ENCODE peak calls at places on chromosomes 1 and 21, in ten cellular contexts. Y is psoas muscle; J is suprapubic skin; N is transverse colon; C is CD8-positive, alpha-beta T cell; U is tibial nerve; L is heart right ventricle; O is aorta; H is small intestine; G is heart left ventricle. F is an unnamed sample. For H3K4me1, the result is how much of the 10 kb centered on the place peaks cover.

GRCh38 chr1:11790880-11791715 is 14.7 kb downstream of the MTHFR start:
- DNase-seq in Y (peak), J (peak), N (peak), C (no peak), U (peak), L (peak), O (peak), H (peak), G (peak), F (no peak)

GRCh38 chr1:167601442-167602380 is 28.3 kb upstream of the RCSD1 start:
- DNase-seq in Y (peak), J (peak), N (peak), C (no peak), U (peak), L (peak), O (no peak), H (peak), G (peak), F (no peak)

GRCh38 chr1:7954683-7955082 is 6.8 kb upstream of the PARK7 start:
- DNase-seq in Y (no peak), J (no peak), N (no peak), C (no peak), U (no peak), L (no peak), O (no peak), H (no peak), G (no peak), F (no peak)

GRCh38 chr1:69913967-69914366 is 291.4 kb downstream of the LRRC40 start:
- DNase-seq in Y (no peak), J (no peak), N (no peak), C (no peak), U (no peak), L (peak), O (no peak), H (no peak), G (no peak), F (no peak)

GRCh38 chr1:15155760-15156743 is 2.5 kb downstream of the TMEM51 start:
- DNase-seq in Y (no peak), J (no peak), N (no peak), C (no peak), U (no peak), L (no peak), O (no peak), H (no peak), G (no peak), F (no peak)

GRCh38 chr1:74324684-74325448 is 89.7 kb downstream of the TNNI3K start:
- DNase-seq in Y (no peak), J (no peak), N (no peak), C (no peak), U (no peak), L (no peak), O (no peak), H (no peak), G (no peak), F (no peak)

GRCh38 chr1:58584082-58584895 is 7.2 kb upstream of the TACSTD2 start:
- DNase-seq in Y (peak), J (peak), N (peak), C (no peak), U (peak), L (no peak), O (peak), H (no peak), G (peak), F (no peak)

GRCh38 chr21:42674351-42674940 is 21.0 kb downstream of the PDE9A start:
- DNase-seq in Y (peak), J (no peak), N (peak), C (no peak), U (no peak), L (peak), O (no peak), H (no peak), G (peak), F (no peak)

GRCh38 chr21:14585122-14585521 is 39.0 kb upstream of the SAMSN1 start:
- DNase-seq in Y (no peak), J (no peak), N (no peak), C (no peak), U (no peak), L (no peak), O (no peak), H (no peak), G (no peak), F (no peak)

DNA sequence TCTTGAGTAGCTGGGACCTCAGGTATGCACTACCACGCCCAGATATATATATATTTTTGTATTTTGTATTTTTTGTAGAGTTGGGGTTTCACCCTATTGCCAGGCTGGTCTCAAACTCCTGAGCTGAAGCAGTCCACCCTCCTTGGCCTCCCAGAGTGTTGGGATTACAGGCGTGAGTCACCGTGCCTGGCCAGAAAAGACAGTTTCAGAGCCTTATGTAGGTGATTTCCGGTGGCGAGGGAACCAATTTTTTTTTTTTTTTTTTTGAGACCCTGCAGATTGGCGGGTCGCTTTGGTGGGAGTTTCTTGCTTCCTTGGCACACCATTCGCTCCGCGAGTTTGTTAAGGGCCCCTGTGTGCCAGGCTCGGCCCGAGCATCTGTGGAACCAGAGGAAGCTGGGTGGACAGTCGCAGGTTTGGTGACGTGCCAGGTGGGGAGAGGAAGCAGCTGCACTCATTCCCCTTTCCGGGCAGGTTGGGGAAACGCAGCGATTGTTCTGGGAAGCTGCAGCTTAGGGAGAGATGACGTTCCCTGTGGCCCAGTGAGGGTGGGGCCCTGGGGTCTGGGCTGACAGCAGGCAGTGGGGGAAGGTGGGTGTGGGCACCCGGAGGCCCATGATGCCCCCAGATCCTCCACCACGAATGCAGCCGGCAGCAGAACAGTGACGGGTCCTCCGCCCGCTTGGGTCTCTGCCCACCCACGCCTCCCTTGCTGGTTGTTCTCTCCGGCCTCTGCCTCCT is 25.1 kb downstream of the SPSB1 start:
- DNase-seq in Y (peak), J (peak), N (peak), C (no peak), U (no peak), L (peak), O (no peak), H (no peak), G (no peak), F (no peak)
- H3K4me3 ChIP-seq in Y (no peak), J (no peak), N (no peak), C (no peak), U (no peak), L (no peak), O (no peak), H (no peak), G (no peak), F (no peak)

DNA sequence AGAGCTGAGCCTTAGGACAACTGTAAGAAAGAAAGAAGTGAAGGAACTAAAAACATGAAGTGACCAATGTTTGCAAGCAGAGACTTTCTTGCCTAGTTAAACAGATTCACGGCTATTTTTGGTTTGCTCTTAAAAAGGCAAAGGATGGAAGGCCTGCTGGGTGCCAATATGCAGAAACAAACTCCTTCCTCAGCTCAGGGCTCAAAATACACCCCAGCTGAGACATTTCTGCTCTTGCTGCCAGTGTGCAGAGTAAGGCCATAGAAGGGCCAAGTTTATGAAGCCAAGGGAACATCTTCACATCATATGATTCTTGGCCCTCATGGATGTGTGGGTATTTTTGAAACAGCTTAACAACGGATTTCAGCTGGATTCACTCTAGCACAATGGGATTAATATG is 70.8 kb downstream of the CAPZB start:
- DNase-seq in Y (no peak), J (no peak), N (no peak), C (no peak), U (no peak), L (no peak), O (no peak), H (no peak), G (no peak), F (no peak)
- H3K4me1 ChIP-seq in Y (half or more), J (half or more), N (half or more), C (under half), U (under half), L (under half), O (under half), H (under half), G (under half), F (under half)

GRCh38 chr1:64874664-64875063 is 91.7 kb downstream of the JAK1 start:
- DNase-seq in Y (no peak), J (no peak), N (no peak), C (no peak), U (no peak), L (no peak), O (no peak), H (no peak), G (no peak), F (no peak)

GRCh38 chr1:64873576-64873975 is 92.8 kb downstream of the JAK1 start:
- DNase-seq in Y (no peak), J (no peak), N (no peak), C (no peak), U (no peak), L (no peak), O (no peak), H (no peak), G (no peak), F (no peak)

GRCh38 chr1:64867266-64867665 is 99.1 kb downstream of the JAK1 start:
- DNase-seq in Y (no peak), J (no peak), N (no peak), C (no peak), U (no peak), L (no peak), O (no peak), H (no peak), G (no peak), F (no peak)

GRCh38 chr1:64875101-64875500 is 91.2 kb downstream of the JAK1 start:
- DNase-seq in Y (no peak), J (no peak), N (no peak), C (no peak), U (no peak), L (no peak), O (no peak), H (no peak), G (peak), F (no peak)

GRCh38 chr1:64871256-64871655 is 95.1 kb downstream of the JAK1 start:
- DNase-seq in Y (no peak), J (no peak), N (no peak), C (no peak), U (no peak), L (no peak), O (no peak), H (no peak), G (no peak), F (no peak)
- H3K27ac ChIP-seq in Y (no peak), J (no peak), N (no peak), C (no peak), U (no peak), L (no peak), O (no peak), H (no peak), G (no peak), F (no peak)

GRCh38 chr1:181482001-181482430 is 1.3 kb upstream of the CACNA1E start:
- DNase-seq in Y (no peak), J (no peak), N (no peak), C (no peak), U (no peak), L (no peak), O (no peak), H (no peak), G (no peak), F (no peak)
- H3K4me3 ChIP-seq in Y (peak), J (peak), N (no peak), C (no peak), U (no peak), L (no peak), O (no peak), H (no peak), G (no peak), F (no peak)

GRCh38 chr1:54574158-54574778 is 26.2 kb downstream of the ACOT11 start:
- DNase-seq in Y (no peak), J (no peak), N (no peak), C (no peak), U (no peak), L (no peak), O (peak), H (peak), G (no peak), F (no peak)

GRCh38 chr1:54571803-54572202 is 23.8 kb downstream of the ACOT11 start:
- DNase-seq in Y (no peak), J (no peak), N (no peak), C (no peak), U (no peak), L (no peak), O (peak), H (no peak), G (no peak), F (no peak)

GRCh38 chr1:54570161-54570560 is 22.1 kb downstream of the ACOT11 start:
- DNase-seq in Y (no peak), J (no peak), N (no peak), C (no peak), U (no peak), L (no peak), O (peak), H (no peak), G (no peak), F (no peak)

GRCh38 chr1:54571326-54571725 is 23.3 kb downstream of the ACOT11 start:
- DNase-seq in Y (no peak), J (no peak), N (no peak), C (no peak), U (no peak), L (no peak), O (peak), H (no peak), G (no peak), F (no peak)

DNA sequence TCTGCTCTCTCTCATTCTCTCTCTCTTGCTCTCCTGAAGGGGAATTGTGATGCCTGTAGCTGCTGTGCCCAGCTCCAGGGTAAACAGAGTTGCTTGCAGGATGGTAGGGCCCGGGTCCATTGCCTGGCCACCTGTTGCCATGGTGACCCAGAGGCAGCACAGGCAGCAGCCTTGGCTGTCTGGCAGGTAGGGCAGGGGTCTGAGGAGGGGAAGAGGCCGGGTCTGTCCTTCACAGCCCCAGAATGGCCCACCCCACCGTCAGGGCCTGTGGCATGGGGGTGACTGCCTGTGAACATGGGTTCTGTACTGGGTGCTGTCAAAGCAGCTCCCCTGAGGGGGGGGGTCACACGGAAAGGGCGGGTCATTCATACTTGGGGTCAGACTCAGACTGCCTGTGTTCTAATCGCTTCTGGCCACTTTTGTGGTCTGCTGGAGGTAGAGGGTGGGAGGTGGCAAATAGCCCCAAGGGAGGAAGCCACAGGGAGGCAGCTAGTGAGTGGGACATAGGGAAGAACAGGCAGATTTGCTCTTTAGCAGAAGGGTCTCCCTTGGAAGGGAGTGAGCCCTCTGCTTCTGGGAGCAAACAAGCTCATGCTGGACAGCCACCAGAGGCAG is 24.3 kb downstream of the ACOT11 start:
- DNase-seq in Y (no peak), J (no peak), N (no peak), C (no peak), U (no peak), L (no peak), O (peak), H (no peak), G (no peak), F (no peak)
- H3K4me1 ChIP-seq in Y (half or more), J (under half), N (under half), C (under half), U (under half), L (half or more), O (under half), H (under half), G (under half), F (under half)

GRCh38 chr1:211925016-211925415 is 94.5 kb upstream of the LPGAT1 start:
- DNase-seq in Y (no peak), J (no peak), N (peak), C (no peak), U (no peak), L (no peak), O (no peak), H (peak), G (no peak), F (no peak)

GRCh38 chr1:211924256-211924655 is 93.7 kb upstream of the LPGAT1 start:
- DNase-seq in Y (no peak), J (no peak), N (no peak), C (no peak), U (no peak), L (no peak), O (no peak), H (no peak), G (no peak), F (no peak)

GRCh38 chr1:211928993-211929637 is 98.6 kb upstream of the LPGAT1 start:
- DNase-seq in Y (no peak), J (no peak), N (peak), C (no peak), U (no peak), L (no peak), O (no peak), H (peak), G (no peak), F (no peak)

GRCh38 chr1:211932581-211933010 is 102.0 kb upstream of the LPGAT1 start:
- DNase-seq in Y (no peak), J (no peak), N (no peak), C (no peak), U (no peak), L (no peak), O (no peak), H (no peak), G (no peak), F (no peak)

GRCh38 chr1:211928222-211928856 is 97.8 kb upstream of the LPGAT1 start:
- DNase-seq in Y (no peak), J (no peak), N (no peak), C (no peak), U (no peak), L (no peak), O (no peak), H (peak), G (no peak), F (no peak)
- H3K27ac ChIP-seq in Y (no peak), J (peak), N (peak), C (no peak), U (no peak), L (peak), O (no peak), H (peak), G (no peak), F (no peak)

F was measured in effector memory CD4-positive, alpha-beta T cell.